ENCODE peak calls at places on chromosomes 1 and 21, in eight cellular contexts. W, E, A, L, T, Y, U and D are unnamed samples.

GRCh38 chr1:238951809-238952208 is 434.6 kb upstream of the CHRM3 start:
- DNase-seq in W (no peak), E (no peak), A (no peak), L (peak), T (no peak), Y (no peak), U (peak), D (no peak)

GRCh38 chr1:53878492-53879105 is 11.0 kb downstream of the YIPF1 start:
- DNase-seq in W (peak), E (no peak), A (no peak), L (no peak), T (no peak), Y (no peak), U (peak), D (no peak)

GRCh38 chr1:8090241-8090702 is 64.2 kb upstream of the ERRFI1 start:
- DNase-seq in W (no peak), E (no peak), A (no peak), L (no peak), T (no peak), Y (no peak), U (peak), D (no peak)

GRCh38 chr1:47214554-47214953 is 17.5 kb downstream of the TAL1 start:
- DNase-seq in W (no peak), E (no peak), A (no peak), L (no peak), T (no peak), Y (no peak), U (no peak), D (no peak)

GRCh38 chr1:240701412-240701811 is 89.5 kb upstream of the GREM2 start:
- DNase-seq in W (no peak), E (no peak), A (no peak), L (no peak), T (no peak), Y (no peak), U (peak), D (no peak)

GRCh38 chr1:172993640-172994039 is 57.1 kb downstream of the TNFSF18 start:
- DNase-seq in W (no peak), E (no peak), A (no peak), L (no peak), T (no peak), Y (no peak), U (no peak), D (no peak)

GRCh38 chr1:234626391-234626790 is 16.4 kb upstream of the IRF2BP2 start:
- DNase-seq in W (no peak), E (no peak), A (no peak), L (no peak), T (no peak), Y (no peak), U (no peak), D (no peak)

GRCh38 chr1:147570907-147571306 is 29.6 kb downstream of the BCL9 start:
- DNase-seq in W (no peak), E (no peak), A (no peak), L (no peak), T (no peak), Y (no peak), U (no peak), D (no peak)

GRCh38 chr1:64403331-64403730 is 66.6 kb upstream of the CACHD1 start:
- DNase-seq in W (no peak), E (no peak), A (no peak), L (no peak), T (no peak), Y (no peak), U (no peak), D (no peak)

GRCh38 chr1:38127432-38127831 is 80.8 kb upstream of the POU3F1 start:
- DNase-seq in W (no peak), E (no peak), A (no peak), L (no peak), T (no peak), Y (no peak), U (no peak), D (no peak)

GRCh38 chr1:85628791-85629531 is 48.4 kb downstream of the CCN1 start:
- DNase-seq in W (no peak), E (peak), A (peak), L (peak), T (no peak), Y (no peak), U (peak), D (no peak)

GRCh38 chr21:44736291-44737004 is 25.1 kb upstream of the TSPEAR start:
- DNase-seq in W (peak), E (peak), A (no peak), L (peak), T (no peak), Y (no peak), U (no peak), D (no peak)

GRCh38 chr1:23530089-23530749 is 814 bp downstream of the E2F2 start:
- DNase-seq in W (peak), E (no peak), A (no peak), L (peak), T (no peak), Y (no peak), U (no peak), D (no peak)

GRCh38 chr1:3650248-3651010 is 526 bp upstream of the WRAP73 start:
- DNase-seq in W (no peak), E (no peak), A (no peak), L (no peak), T (no peak), Y (no peak), U (no peak), D (no peak)

GRCh38 chr1:202836616-202837403 is 26.1 kb downstream of the PCAT6 start:
- DNase-seq in W (no peak), E (no peak), A (no peak), L (no peak), T (no peak), Y (no peak), U (no peak), D (no peak)

GRCh38 chr1:110503471-110503870 is 15.5 kb downstream of the KCNA10 start:
- DNase-seq in W (no peak), E (no peak), A (no peak), L (no peak), T (no peak), Y (no peak), U (no peak), D (no peak)

GRCh38 chr1:154616659-154617345 is 8.8 kb upstream of the ADAR start:
- DNase-seq in W (no peak), E (no peak), A (no peak), L (no peak), T (no peak), Y (no peak), U (no peak), D (no peak)

GRCh38 chr1:43983253-43983904 is 4.4 kb downstream of the B4GALT2 start:
- DNase-seq in W (no peak), E (no peak), A (no peak), L (no peak), T (no peak), Y (no peak), U (no peak), D (no peak)

GRCh38 chr1:244112646-244113045 is 61.6 kb downstream of the ZBTB18 start:
- DNase-seq in W (no peak), E (no peak), A (no peak), L (no peak), T (no peak), Y (no peak), U (peak), D (no peak)

GRCh38 chr1:191851799-191852595 is 306.3 kb upstream of the RGS18 start:
- DNase-seq in W (no peak), E (no peak), A (no peak), L (no peak), T (no peak), Y (peak), U (peak), D (no peak)

GRCh38 chr1:109917429-109918076 is 6.9 kb downstream of the CSF1 start:
- DNase-seq in W (no peak), E (no peak), A (no peak), L (no peak), T (no peak), Y (no peak), U (no peak), D (no peak)

GRCh38 chr1:201253906-201254624 is 29.2 kb upstream of the PKP1 start:
- DNase-seq in W (peak), E (no peak), A (no peak), L (no peak), T (no peak), Y (no peak), U (no peak), D (no peak)

GRCh38 chr1:164596149-164596548 is 37.2 kb downstream of the PBX1 start:
- DNase-seq in W (no peak), E (no peak), A (no peak), L (no peak), T (no peak), Y (no peak), U (no peak), D (no peak)